ENCODE peak calls at places on chromosomes 7 and 10, in five cellular contexts. One of them, this sample, is unnamed.

GRCh38 chr7:101411477-101411954 is 48.8 kb downstream of the COL26A1 start:
- DNase-seq in CD8-positive, alpha-beta T cell: no peak
- DNase-seq in kidney: no peak
- DNase-seq in sigmoid colon: no peak
- DNase-seq in AG09309: no peak
- DNase-seq in this sample: no peak

GRCh38 chr10:102072867-102073527 is 7.8 kb downstream of the HPS6 start:
- DNase-seq in CD8-positive, alpha-beta T cell: peak
- DNase-seq in kidney: peak
- DNase-seq in sigmoid colon: peak
- DNase-seq in AG09309: peak
- DNase-seq in this sample: peak

GRCh38 chr10:6164271-6165095 is 38.2 kb upstream of the PFKFB3 start:
- DNase-seq in CD8-positive, alpha-beta T cell: no peak
- DNase-seq in kidney: no peak
- DNase-seq in sigmoid colon: peak
- DNase-seq in AG09309: no peak
- DNase-seq in this sample: no peak

GRCh38 chr10:519716-520401 is 169.6 kb downstream of the DIP2C start:
- DNase-seq in CD8-positive, alpha-beta T cell: no peak
- DNase-seq in kidney: no peak
- DNase-seq in sigmoid colon: peak
- DNase-seq in AG09309: no peak
- DNase-seq in this sample: no peak

GRCh38 chr7:20330797-20331230 is at the start of gene ITGB8:
- DNase-seq in CD8-positive, alpha-beta T cell: no peak
- DNase-seq in kidney: no peak
- DNase-seq in sigmoid colon: peak
- DNase-seq in AG09309: no peak
- DNase-seq in this sample: no peak

GRCh38 chr7:110541962-110542361 is 549.0 kb upstream of the LRRN3 start:
- DNase-seq in CD8-positive, alpha-beta T cell: no peak
- DNase-seq in kidney: no peak
- DNase-seq in sigmoid colon: no peak
- DNase-seq in AG09309: no peak
- DNase-seq in this sample: no peak

GRCh38 chr10:89414879-89415821 is 782 bp downstream of the IFIT5 start:
- DNase-seq in CD8-positive, alpha-beta T cell: peak
- DNase-seq in kidney: peak
- DNase-seq in sigmoid colon: peak
- DNase-seq in AG09309: no peak
- DNase-seq in this sample: no peak

GRCh38 chr10:70602665-70603438 is at the start of gene PRF1:
- DNase-seq in CD8-positive, alpha-beta T cell: peak
- DNase-seq in kidney: peak
- DNase-seq in sigmoid colon: no peak
- DNase-seq in AG09309: no peak
- DNase-seq in this sample: no peak

GRCh38 chr10:122051609-122052385 is 62.8 kb downstream of the TACC2 start:
- DNase-seq in CD8-positive, alpha-beta T cell: no peak
- DNase-seq in kidney: no peak
- DNase-seq in sigmoid colon: peak
- DNase-seq in AG09309: peak
- DNase-seq in this sample: no peak

GRCh38 chr7:93620057-93620456 is 45.5 kb upstream of the CALCR start:
- DNase-seq in CD8-positive, alpha-beta T cell: no peak
- DNase-seq in kidney: no peak
- DNase-seq in sigmoid colon: no peak
- DNase-seq in AG09309: no peak
- DNase-seq in this sample: no peak

GRCh38 chr7:5204546-5204945 is 14.5 kb downstream of the WIPI2 start:
- DNase-seq in CD8-positive, alpha-beta T cell: no peak
- DNase-seq in kidney: no peak
- DNase-seq in sigmoid colon: no peak
- DNase-seq in AG09309: no peak
- DNase-seq in this sample: no peak

GRCh38 chr7:36127075-36127740 is 25.8 kb upstream of the EEPD1 start:
- DNase-seq in CD8-positive, alpha-beta T cell: no peak
- DNase-seq in kidney: no peak
- DNase-seq in sigmoid colon: no peak
- DNase-seq in AG09309: no peak
- DNase-seq in this sample: no peak

GRCh38 chr10:23442936-23443335 is 4.1 kb downstream of the OTUD1 start:
- DNase-seq in CD8-positive, alpha-beta T cell: no peak
- DNase-seq in kidney: no peak
- DNase-seq in sigmoid colon: no peak
- DNase-seq in AG09309: no peak
- DNase-seq in this sample: no peak

GRCh38 chr10:100995171-100995570 is 4.4 kb upstream of the LZTS2 start:
- DNase-seq in CD8-positive, alpha-beta T cell: no peak
- DNase-seq in kidney: no peak
- DNase-seq in sigmoid colon: no peak
- DNase-seq in AG09309: no peak
- DNase-seq in this sample: no peak

GRCh38 chr7:34198089-34198686 is 292.8 kb downstream of the BMPER start:
- DNase-seq in CD8-positive, alpha-beta T cell: no peak
- DNase-seq in kidney: no peak
- DNase-seq in sigmoid colon: no peak
- DNase-seq in AG09309: no peak
- DNase-seq in this sample: no peak

GRCh38 chr10:51405580-51406367 is 293.6 kb downstream of the CSTF2T start:
- DNase-seq in CD8-positive, alpha-beta T cell: no peak
- DNase-seq in kidney: no peak
- DNase-seq in sigmoid colon: peak
- DNase-seq in AG09309: no peak
- DNase-seq in this sample: no peak

GRCh38 chr10:75400769-75401568 is 595 bp downstream of the ZNF503 start:
- DNase-seq in CD8-positive, alpha-beta T cell: no peak
- DNase-seq in kidney: peak
- DNase-seq in sigmoid colon: peak
- DNase-seq in AG09309: no peak
- DNase-seq in this sample: no peak

GRCh38 chr10:16854623-16855022 is 37.4 kb upstream of the RSU1 start:
- DNase-seq in CD8-positive, alpha-beta T cell: no peak
- DNase-seq in kidney: no peak
- DNase-seq in sigmoid colon: no peak
- DNase-seq in AG09309: no peak
- DNase-seq in this sample: no peak

GRCh38 chr10:90787906-90788491 is 69.8 kb downstream of the HTR7 start:
- DNase-seq in CD8-positive, alpha-beta T cell: no peak
- DNase-seq in kidney: no peak
- DNase-seq in sigmoid colon: no peak
- DNase-seq in AG09309: no peak
- DNase-seq in this sample: no peak

GRCh38 chr7:52261052-52261451 is 774.4 kb upstream of the POM121L12 start:
- DNase-seq in CD8-positive, alpha-beta T cell: no peak
- DNase-seq in kidney: no peak
- DNase-seq in sigmoid colon: no peak
- DNase-seq in AG09309: no peak
- DNase-seq in this sample: no peak

GRCh38 chr7:29247232-29247961 is 52.8 kb downstream of the CHN2 start:
- DNase-seq in CD8-positive, alpha-beta T cell: no peak
- DNase-seq in kidney: no peak
- DNase-seq in sigmoid colon: no peak
- DNase-seq in AG09309: no peak
- DNase-seq in this sample: no peak

DNA sequence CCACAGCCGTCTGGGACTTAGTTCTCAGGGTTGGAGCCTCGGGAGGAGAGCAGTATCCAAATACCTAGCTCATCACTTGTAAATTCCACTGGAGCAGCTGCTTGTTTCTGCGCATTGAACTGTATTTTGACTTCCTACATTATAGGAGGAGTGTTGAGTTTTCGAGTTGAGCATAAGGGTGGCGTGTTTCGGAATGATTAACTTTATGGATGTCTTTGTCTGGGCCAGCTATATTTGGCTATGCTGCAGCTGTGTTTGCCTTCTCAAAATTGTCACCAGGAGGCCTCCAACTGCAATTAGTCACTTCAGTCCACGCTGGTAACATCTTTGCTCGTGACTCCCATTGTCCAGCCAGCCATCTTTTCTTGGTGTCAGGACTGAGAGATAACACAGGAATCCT is 9.1 kb downstream of the CELF2 start:
- DNase-seq in CD8-positive, alpha-beta T cell: no peak
- DNase-seq in kidney: no peak
- DNase-seq in sigmoid colon: no peak
- DNase-seq in AG09309: no peak
- DNase-seq in this sample: no peak
- TF ChIP-seq CTCF in CD8-positive, alpha-beta T cell: no peak
- TF ChIP-seq CTCF in kidney: no peak
- TF ChIP-seq CTCF in sigmoid colon: no peak
- TF ChIP-seq CTCF in AG09309: no peak
- TF ChIP-seq CTCF in this sample: no peak

DNA sequence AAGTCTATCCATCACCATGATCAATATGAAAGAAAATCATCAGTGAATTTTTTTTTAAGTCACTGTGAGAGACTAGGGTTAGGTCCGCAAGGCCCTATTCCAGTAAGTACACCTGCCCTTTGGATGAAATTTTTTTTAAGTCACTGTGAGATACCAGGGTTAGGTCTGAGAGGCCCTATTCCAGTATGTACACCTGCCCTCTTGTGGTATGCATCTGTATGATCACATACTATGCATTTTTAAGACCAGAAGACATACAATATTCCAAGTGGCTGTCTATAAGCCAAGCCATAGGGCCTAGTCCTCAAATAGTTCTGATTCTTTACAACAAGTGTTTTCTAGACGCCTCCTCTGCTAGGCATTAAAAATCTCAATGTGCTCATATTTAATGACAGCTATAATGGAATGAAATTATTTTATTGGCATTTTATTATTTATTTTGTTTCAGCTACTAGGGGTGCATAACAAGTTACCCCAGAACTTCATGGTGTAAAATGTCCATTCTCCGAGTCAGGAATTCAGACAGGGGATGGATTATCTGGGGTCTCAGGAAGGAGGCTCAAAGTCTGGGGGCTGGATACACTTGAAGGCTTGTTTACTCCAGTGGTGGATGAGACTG is 53.1 kb downstream of the TEX36 start:
- DNase-seq in CD8-positive, alpha-beta T cell: no peak
- DNase-seq in kidney: no peak
- DNase-seq in sigmoid colon: no peak
- DNase-seq in AG09309: no peak
- DNase-seq in this sample: no peak
- TF ChIP-seq CTCF in CD8-positive, alpha-beta T cell: no peak
- TF ChIP-seq CTCF in kidney: peak
- TF ChIP-seq CTCF in sigmoid colon: no peak
- TF ChIP-seq CTCF in AG09309: peak
- TF ChIP-seq CTCF in this sample: peak

GRCh38 chr7:91609525-91609924 is 271.0 kb downstream of the MTERF1 start:
- DNase-seq in CD8-positive, alpha-beta T cell: no peak
- DNase-seq in kidney: no peak
- DNase-seq in sigmoid colon: no peak
- DNase-seq in AG09309: no peak
- DNase-seq in this sample: no peak
- TF ChIP-seq CTCF in CD8-positive, alpha-beta T cell: no peak
- TF ChIP-seq CTCF in kidney: no peak
- TF ChIP-seq CTCF in sigmoid colon: no peak
- TF ChIP-seq CTCF in AG09309: peak
- TF ChIP-seq CTCF in this sample: no peak

DNA sequence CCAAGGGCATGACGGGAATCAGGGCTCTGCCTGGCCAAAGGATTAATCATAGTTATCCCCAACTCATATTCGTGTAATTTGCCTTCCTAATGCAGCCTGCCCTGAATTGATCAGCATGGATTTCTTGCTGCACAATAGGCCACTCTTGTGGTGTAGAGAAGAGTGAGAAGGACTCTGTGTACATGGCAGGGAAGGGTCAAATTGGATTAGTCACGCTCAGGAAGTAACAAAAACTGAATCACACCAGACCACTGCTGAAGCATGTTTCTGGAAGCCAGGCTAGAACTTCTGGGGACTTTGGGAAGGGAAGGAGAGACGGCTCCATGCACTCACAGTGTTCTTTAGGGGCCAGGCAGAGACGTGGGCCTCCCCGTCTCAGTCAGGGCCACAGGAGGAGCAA is 227.1 kb downstream of the BUB3 start:
- DNase-seq in CD8-positive, alpha-beta T cell: no peak
- DNase-seq in kidney: no peak
- DNase-seq in sigmoid colon: no peak
- DNase-seq in AG09309: peak
- DNase-seq in this sample: no peak
- TF ChIP-seq CTCF in CD8-positive, alpha-beta T cell: no peak
- TF ChIP-seq CTCF in kidney: no peak
- TF ChIP-seq CTCF in sigmoid colon: no peak
- TF ChIP-seq CTCF in AG09309: no peak
- TF ChIP-seq CTCF in this sample: no peak

DNA sequence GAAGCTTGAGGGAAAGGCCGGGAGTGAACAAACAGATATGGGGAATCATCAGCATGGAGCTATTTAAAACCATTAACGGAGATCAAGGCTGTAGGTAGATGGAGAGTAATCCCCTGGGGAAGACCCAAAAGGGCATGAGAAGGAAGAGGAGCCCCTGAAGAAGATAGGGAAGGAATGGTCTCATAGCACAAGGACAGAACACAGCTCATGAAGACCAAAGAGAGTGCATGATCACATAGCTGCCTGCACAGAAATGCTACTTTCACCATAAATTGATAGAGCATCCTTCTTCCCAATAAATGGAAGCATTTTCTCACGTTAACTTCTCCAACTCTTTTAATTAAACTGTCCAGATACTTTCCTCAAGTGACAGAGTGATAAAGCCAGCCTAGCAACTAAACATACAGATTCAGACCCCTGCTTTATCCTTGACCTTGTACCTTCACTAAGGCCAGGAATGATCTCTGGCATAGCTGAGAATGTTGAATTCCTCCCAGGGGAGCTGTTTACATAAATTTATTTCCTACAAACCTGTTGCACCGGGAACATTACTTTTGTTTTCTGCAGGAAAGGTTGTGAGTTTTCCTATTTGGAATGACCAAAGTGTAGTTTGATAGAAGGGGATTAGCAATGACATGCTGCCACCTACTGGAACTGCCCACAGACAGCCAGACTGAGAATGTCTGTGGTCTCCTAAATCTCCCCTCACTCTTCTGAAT is 110.8 kb upstream of the LRGUK start:
- DNase-seq in CD8-positive, alpha-beta T cell: no peak
- DNase-seq in kidney: no peak
- DNase-seq in sigmoid colon: no peak
- DNase-seq in AG09309: peak
- DNase-seq in this sample: peak
- TF ChIP-seq CTCF in CD8-positive, alpha-beta T cell: no peak
- TF ChIP-seq CTCF in kidney: peak
- TF ChIP-seq CTCF in sigmoid colon: peak
- TF ChIP-seq CTCF in AG09309: peak
- TF ChIP-seq CTCF in this sample: peak